ENCODE peak calls at places on chromosomes 1 and 21, in seven cellular contexts. W is H9, I is H1, Z is IMR-90, M is mesendoderm, S is mesenchymal stem cell, Y is trophoblast cell. G is an unnamed sample.
A peak's percentile ranks its signal among the peaks of the same experiment; 100 is the strongest.

GRCh38 chr1:205013683-205014367 is 29.2 kb upstream of the CNTN2 start:
- DNase-seq in W (no peak), I (no peak), Z (no peak), M (no peak), S (no peak), Y (no peak), G (no peak)

GRCh38 chr1:79815115-79815514 is 808.6 kb upstream of the ADGRL4 start:
- DNase-seq in W (no peak), I (no peak), Z (no peak), M (no peak), S (no peak), Y (no peak), G (no peak)

GRCh38 chr1:75964760-75965408 is 32.7 kb upstream of the ASB17 start:
- DNase-seq in W (no peak), I (no peak), Z (peak; percentile 2), M (peak; percentile 12), S (no peak), Y (no peak), G (no peak)

GRCh38 chr1:247079141-247079874 is 697 bp upstream of the ZNF670 start:
- DNase-seq in W (peak; percentile 55), I (no peak), Z (no peak), M (peak; percentile 75), S (no peak), Y (peak; percentile 18), G (peak; percentile 4)

GRCh38 chr1:53122194-53122846 is 20.1 kb downstream of the SLC1A7 start:
- DNase-seq in W (no peak), I (no peak), Z (peak; percentile 55), M (no peak), S (peak; percentile 34), Y (peak; percentile 97), G (no peak)

GRCh38 chr21:35924714-35925301 is 135.5 kb downstream of the SETD4 start:
- DNase-seq in W (no peak), I (no peak), Z (peak; percentile 96), M (no peak), S (peak; percentile 77), Y (no peak), G (no peak)

GRCh38 chr21:33854604-33855003 is 61.0 kb downstream of the ATP5PO start:
- DNase-seq in W (no peak), I (no peak), Z (no peak), M (peak; percentile 42), S (peak; percentile 26), Y (no peak), G (no peak)

GRCh38 chr1:100628631-100629081 is 90.7 kb downstream of the GPR88 start:
- DNase-seq in W (no peak), I (no peak), Z (peak; percentile 14), M (no peak), S (no peak), Y (no peak), G (no peak)

GRCh38 chr1:199269241-199269640 is 630.4 kb downstream of the PTPRC start:
- DNase-seq in W (no peak), I (no peak), Z (peak; percentile 20), M (no peak), S (no peak), Y (no peak), G (no peak)

GRCh38 chr1:12344611-12345299 is 114.9 kb downstream of the VPS13D start:
- DNase-seq in W (no peak), I (no peak), Z (no peak), M (no peak), S (no peak), Y (no peak), G (no peak)

GRCh38 chr1:2356911-2357845 is 34.2 kb downstream of the MORN1 start:
- DNase-seq in W (no peak), I (no peak), Z (no peak), M (no peak), S (no peak), Y (no peak), G (no peak)

GRCh38 chr21:46124926-46125845 is 27.3 kb downstream of the COL6A2 start:
- DNase-seq in W (peak; percentile 25), I (no peak), Z (no peak), M (no peak), S (no peak), Y (no peak), G (no peak)

GRCh38 chr1:180912801-180913616 is at the start of gene KIAA1614:
- DNase-seq in W (peak; percentile 46), I (no peak), Z (peak; percentile 39), M (peak; percentile 67), S (peak; percentile 51), Y (peak; percentile 5), G (peak; percentile 47)

GRCh38 chr1:83998205-83998598 is 730 bp downstream of the TTLL7 start:
- DNase-seq in W (no peak), I (no peak), Z (peak; percentile 6), M (no peak), S (no peak), Y (peak; percentile 51), G (peak; percentile 3)

GRCh38 chr1:162856260-162856659 is 4.7 kb downstream of the CCDC190 start:
- DNase-seq in W (no peak), I (no peak), Z (peak; percentile 96), M (no peak), S (peak; percentile 50), Y (no peak), G (no peak)

GRCh38 chr1:204513117-204513716 is 3.0 kb upstream of the MDM4 start:
- DNase-seq in W (no peak), I (no peak), Z (no peak), M (no peak), S (no peak), Y (no peak), G (no peak)

GRCh38 chr1:167136191-167136614 is 42.3 kb downstream of the STYXL2 start:
- DNase-seq in W (no peak), I (no peak), Z (peak; percentile 12), M (peak; percentile 94), S (peak; percentile 87), Y (no peak), G (no peak)

DNA sequence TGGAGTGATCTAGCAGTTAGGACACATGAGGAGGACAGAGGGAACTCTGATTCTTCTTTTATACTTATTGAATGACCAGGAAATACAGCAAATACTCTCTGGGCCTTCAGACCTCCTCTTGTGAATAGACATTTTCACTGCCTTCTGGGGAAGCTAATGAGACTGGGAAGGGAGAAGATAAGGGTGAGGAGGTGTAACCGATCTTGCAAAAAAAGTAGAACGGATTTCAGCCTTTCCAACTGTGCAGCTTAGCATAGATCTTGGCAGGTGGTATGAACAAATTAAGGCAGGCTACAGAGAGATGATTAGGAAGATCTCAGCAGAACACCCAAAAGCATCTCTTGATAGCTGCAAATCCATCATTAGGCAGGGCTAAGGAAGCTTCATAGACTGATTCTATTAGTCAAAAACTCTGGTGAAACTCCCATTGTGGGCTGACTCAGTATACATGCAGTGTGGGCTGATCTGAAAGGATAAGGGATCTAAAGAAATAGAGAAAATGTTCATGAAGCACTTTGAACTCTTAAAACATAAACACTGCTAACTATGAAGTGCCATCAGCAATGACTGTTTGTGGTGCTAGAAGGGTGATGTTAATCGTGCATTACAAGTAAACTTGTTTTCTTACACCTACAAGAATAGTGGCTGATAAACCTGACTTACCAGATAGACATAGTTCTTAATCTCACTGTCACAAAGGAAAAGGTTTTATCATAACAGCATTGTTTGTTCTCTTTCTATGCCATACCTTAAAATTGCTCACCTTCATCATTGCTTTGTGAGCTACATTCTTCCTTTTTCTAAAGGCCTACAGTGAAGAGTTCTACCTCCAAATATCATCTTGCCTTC is 85.5 kb upstream of the PALMD start:
- DNase-seq in W (no peak), I (no peak), Z (no peak), M (peak; percentile 70), S (no peak), Y (peak; percentile 93), G (no peak)
- H4K8ac ChIP-seq in W (no peak overlapping the region), I (no peak overlapping the region), Z (no peak overlapping the region), M (no peak overlapping the region), S (no peak overlapping the region), Y (peak overlapping the region; percentile 47), G (no peak overlapping the region)

GRCh38 chr1:56496861-56497772 is 82.2 kb downstream of the PLPP3 start:
- DNase-seq in W (no peak), I (no peak), Z (no peak), M (no peak), S (no peak), Y (no peak), G (no peak)

GRCh38 chr1:56495538-56495937 is 83.8 kb downstream of the PLPP3 start:
- DNase-seq in W (no peak), I (no peak), Z (no peak), M (no peak), S (no peak), Y (no peak), G (no peak)

GRCh38 chr1:56493826-56494225 is 85.5 kb downstream of the PLPP3 start:
- DNase-seq in W (no peak), I (no peak), Z (no peak), M (no peak), S (no peak), Y (no peak), G (no peak)

GRCh38 chr1:56496158-56496557 is 83.2 kb downstream of the PLPP3 start:
- DNase-seq in W (no peak), I (no peak), Z (no peak), M (no peak), S (no peak), Y (no peak), G (no peak)

GRCh38 chr1:56494306-56494705 is 85.1 kb downstream of the PLPP3 start:
- DNase-seq in W (no peak), I (no peak), Z (no peak), M (peak; percentile 98), S (no peak), Y (peak; percentile 62), G (no peak)
- H3K4me1 ChIP-seq in W (peaks cover 3% of the 10 kb centered on the region), I (peaks cover 2% of the 10 kb centered on the region), Z (no peaks in the 10 kb centered on the region), M (peaks cover 20% of the 10 kb centered on the region), S (no peaks in the 10 kb centered on the region), Y (peaks cover 9% of the 10 kb centered on the region), G (peaks cover 7% of the 10 kb centered on the region)

DNA sequence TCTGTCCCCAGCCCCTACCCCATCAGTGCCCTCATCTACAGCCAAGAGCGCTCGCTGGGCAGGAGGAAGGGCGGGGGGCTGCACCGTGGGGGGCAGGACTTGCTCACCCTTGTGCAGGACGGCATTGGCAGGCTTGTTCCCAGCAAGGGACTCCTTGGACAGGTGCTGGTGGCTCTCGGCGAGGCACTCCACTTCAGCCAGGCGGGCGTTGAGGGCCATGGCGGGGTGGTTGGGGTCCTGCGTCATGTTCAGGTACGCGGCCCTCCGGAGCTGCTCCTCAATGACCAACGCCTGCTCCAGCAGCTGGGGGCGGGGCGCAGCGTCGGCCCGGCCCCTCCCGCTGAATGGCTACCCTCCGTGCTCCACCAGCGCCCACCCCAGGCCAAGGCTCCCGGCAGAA is 64.0 kb downstream of the KCNAB2 start:
- DNase-seq in W (peak; percentile 56), I (no peak), Z (no peak), M (no peak), S (no peak), Y (no peak), G (no peak)
- H4K8ac ChIP-seq in W (no peak overlapping the region), I (no peak overlapping the region), Z (no peak overlapping the region), M (no peak overlapping the region), S (no peak overlapping the region), Y (no peak overlapping the region), G (no peak overlapping the region)

DNA sequence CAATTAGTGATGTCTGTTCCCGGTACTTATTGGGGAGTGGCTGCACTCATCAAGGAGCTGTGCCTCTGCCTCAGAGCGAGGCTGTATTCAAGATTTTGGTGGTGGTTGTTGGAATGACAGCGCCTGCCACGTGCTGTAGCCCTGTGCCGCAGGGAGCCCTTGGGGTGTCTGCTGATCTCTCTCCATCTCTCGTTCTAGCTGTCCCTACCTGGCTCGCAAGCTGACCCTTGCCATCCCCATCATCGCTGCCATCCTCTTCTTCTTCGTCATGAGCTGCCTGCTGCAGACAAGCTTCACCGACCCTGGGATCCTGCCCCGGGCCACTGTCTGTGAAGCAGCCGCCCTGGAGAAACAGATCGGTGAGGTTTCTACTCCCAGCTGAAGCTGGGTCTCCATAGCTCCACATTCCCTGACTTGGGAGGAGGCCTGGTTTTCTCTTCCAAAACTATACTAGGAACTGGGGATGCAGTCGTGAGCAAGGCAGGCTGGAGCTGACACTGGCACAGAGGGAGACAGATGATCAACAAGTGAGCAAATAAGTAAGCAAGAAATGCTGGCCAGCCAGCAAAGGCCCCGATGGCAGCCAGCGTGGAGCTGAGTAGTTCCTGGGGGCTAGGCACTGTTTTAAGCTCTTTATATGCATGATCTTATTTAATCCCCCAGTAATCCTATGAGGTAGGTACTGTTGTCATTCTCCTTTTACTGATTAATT is 5.9 kb downstream of the ZDHHC18 start:
- DNase-seq in W (no peak), I (no peak), Z (no peak), M (no peak), S (no peak), Y (no peak), G (no peak)
- H3K4me1 ChIP-seq in W (no peaks in the 10 kb centered on the region), I (no peaks in the 10 kb centered on the region), Z (peaks cover 19% of the 10 kb centered on the region), M (no peaks in the 10 kb centered on the region), S (peaks cover 23% of the 10 kb centered on the region), Y (peaks cover 7% of the 10 kb centered on the region), G (peaks cover 3% of the 10 kb centered on the region)

G was measured in neuronal stem cell.